ENCODE peak calls at places on chromosomes 4 and X, in six cellular contexts. One of them, this sample, is unnamed.
A peak's percentile ranks its signal among the peaks of the same experiment; 100 is the strongest.

GRCh38 chrX:9759340-9759739 is 6.3 kb downstream of the GPR143 start:
- DNase-seq in K562: no peak
- DNase-seq in HepG2: no peak
- DNase-seq in HCT116: peak; percentile 26
- DNase-seq in A549: no peak
- DNase-seq in GM12878: no peak
- DNase-seq in this sample: no peak

GRCh38 chr4:177349191-177349590 is 39.5 kb downstream of the NEIL3 start:
- DNase-seq in K562: no peak
- DNase-seq in HepG2: no peak
- DNase-seq in HCT116: no peak
- DNase-seq in A549: no peak
- DNase-seq in GM12878: no peak
- DNase-seq in this sample: no peak

GRCh38 chr4:121048165-121048564 is 24.2 kb downstream of the NDNF start:
- DNase-seq in K562: no peak
- DNase-seq in HepG2: no peak
- DNase-seq in HCT116: no peak
- DNase-seq in A549: no peak
- DNase-seq in GM12878: no peak
- DNase-seq in this sample: no peak

GRCh38 chr4:23878235-23878861 is 11.5 kb downstream of the PPARGC1A start:
- DNase-seq in K562: no peak
- DNase-seq in HepG2: no peak
- DNase-seq in HCT116: no peak
- DNase-seq in A549: no peak
- DNase-seq in GM12878: no peak
- DNase-seq in this sample: no peak

GRCh38 chrX:46575586-46575985 is 2.0 kb downstream of the CHST7 start:
- DNase-seq in K562: no peak
- DNase-seq in HepG2: no peak
- DNase-seq in HCT116: no peak
- DNase-seq in A549: no peak
- DNase-seq in GM12878: no peak
- DNase-seq in this sample: no peak

GRCh38 chr4:139246166-139246565 is 33.9 kb downstream of the MGARP start:
- DNase-seq in K562: no peak
- DNase-seq in HepG2: no peak
- DNase-seq in HCT116: no peak
- DNase-seq in A549: no peak
- DNase-seq in GM12878: no peak
- DNase-seq in this sample: no peak

GRCh38 chr4:5988086-5988845 is 30.0 kb downstream of the C4orf50 start:
- DNase-seq in K562: no peak
- DNase-seq in HepG2: no peak
- DNase-seq in HCT116: no peak
- DNase-seq in A549: no peak
- DNase-seq in GM12878: no peak
- DNase-seq in this sample: no peak

GRCh38 chr4:182449960-182450359 is 206.8 kb downstream of the TENM3 start:
- DNase-seq in K562: no peak
- DNase-seq in HepG2: no peak
- DNase-seq in HCT116: no peak
- DNase-seq in A549: no peak
- DNase-seq in GM12878: no peak
- DNase-seq in this sample: no peak

GRCh38 chr4:112189754-112190153 is 41.8 kb upstream of the AP1AR start:
- DNase-seq in K562: no peak
- DNase-seq in HepG2: no peak
- DNase-seq in HCT116: no peak
- DNase-seq in A549: no peak
- DNase-seq in GM12878: no peak
- DNase-seq in this sample: peak; percentile 30

GRCh38 chrX:103453655-103454054 is 65.6 kb downstream of the RAB40A start:
- DNase-seq in K562: no peak
- DNase-seq in HepG2: no peak
- DNase-seq in HCT116: no peak
- DNase-seq in A549: peak; percentile 8
- DNase-seq in GM12878: no peak
- DNase-seq in this sample: no peak

GRCh38 chr4:78610546-78611214 is 59.1 kb downstream of the ANXA3 start:
- DNase-seq in K562: peak; percentile 77
- DNase-seq in HepG2: no peak
- DNase-seq in HCT116: no peak
- DNase-seq in A549: no peak
- DNase-seq in GM12878: no peak
- DNase-seq in this sample: no peak
- TF ChIP-seq REST in K562: no peak
- TF ChIP-seq REST in HepG2: no peak
- TF ChIP-seq REST in HCT116: no peak
- TF ChIP-seq REST in A549: no peak
- TF ChIP-seq REST in GM12878: no peak
- TF ChIP-seq REST in this sample: no peak

GRCh38 chr4:20878806-20879205 is 178.5 kb downstream of the PACRGL start:
- DNase-seq in K562: no peak
- DNase-seq in HepG2: no peak
- DNase-seq in HCT116: no peak
- DNase-seq in A549: no peak
- DNase-seq in GM12878: no peak
- DNase-seq in this sample: no peak
- TF ChIP-seq MAX in K562: no peak
- TF ChIP-seq MAX in HepG2: no peak
- TF ChIP-seq MAX in HCT116: no peak
- TF ChIP-seq MAX in A549: no peak
- TF ChIP-seq MAX in GM12878: no peak
- TF ChIP-seq MAX in this sample: no peak

DNA sequence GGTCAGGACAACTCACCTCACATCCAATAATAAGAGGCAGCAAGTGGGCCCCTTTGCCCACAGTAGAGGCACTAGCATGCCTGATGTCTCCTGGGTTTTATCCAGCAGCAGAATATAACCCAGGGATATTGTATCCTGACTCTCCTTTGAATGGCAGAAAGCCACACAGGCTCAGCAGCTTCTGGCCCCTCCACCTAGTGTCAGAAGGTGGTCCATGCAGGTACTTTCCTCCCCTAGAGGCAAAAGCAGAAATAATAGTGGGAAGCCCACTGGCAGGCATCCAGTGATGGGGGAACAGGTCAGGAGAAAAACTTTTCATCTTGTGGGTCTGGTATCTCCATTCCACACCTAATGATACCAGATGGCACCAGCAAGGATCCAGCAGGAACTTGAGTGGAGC is 75.5 kb upstream of the IRS4 start:
- DNase-seq in K562: peak; percentile 5
- DNase-seq in HepG2: peak; percentile 5
- DNase-seq in HCT116: no peak
- DNase-seq in A549: peak; percentile 0
- DNase-seq in GM12878: no peak
- DNase-seq in this sample: no peak
- TF ChIP-seq REST in K562: no peak
- TF ChIP-seq REST in HepG2: no peak
- TF ChIP-seq REST in HCT116: no peak
- TF ChIP-seq REST in A549: no peak
- TF ChIP-seq REST in GM12878: no peak
- TF ChIP-seq REST in this sample: no peak

GRCh38 chr4:183738961-183739360 is 79.9 kb downstream of the TRAPPC11 start:
- DNase-seq in K562: no peak
- DNase-seq in HepG2: no peak
- DNase-seq in HCT116: no peak
- DNase-seq in A549: no peak
- DNase-seq in GM12878: no peak
- DNase-seq in this sample: no peak
- TF ChIP-seq MAX in K562: no peak
- TF ChIP-seq MAX in HepG2: no peak
- TF ChIP-seq MAX in HCT116: no peak
- TF ChIP-seq MAX in A549: no peak
- TF ChIP-seq MAX in GM12878: no peak
- TF ChIP-seq MAX in this sample: no peak

DNA sequence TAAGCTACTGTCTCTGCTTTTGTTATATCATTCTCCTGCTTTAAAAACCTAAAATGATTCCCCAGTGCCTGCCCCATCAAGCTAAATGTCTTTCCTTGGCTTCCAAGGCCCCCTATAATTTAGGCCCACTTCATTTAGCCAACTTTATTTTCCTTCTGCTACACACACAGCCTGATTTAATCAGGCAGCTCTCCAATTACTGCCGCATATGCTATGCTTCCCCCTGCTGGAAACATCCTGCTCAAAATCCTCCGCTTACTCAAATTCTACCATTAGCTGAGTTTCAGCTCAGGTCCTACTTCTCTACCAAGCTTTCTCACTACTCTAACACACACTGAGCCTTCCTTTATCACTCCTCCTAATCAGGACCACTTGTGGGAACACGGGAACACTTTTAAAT is 17.0 kb downstream of the LAMP2 start:
- DNase-seq in K562: peak; percentile 34
- DNase-seq in HepG2: peak; percentile 4
- DNase-seq in HCT116: no peak
- DNase-seq in A549: peak; percentile 8
- DNase-seq in GM12878: no peak
- DNase-seq in this sample: peak; percentile 50
- TF ChIP-seq REST in K562: no peak
- TF ChIP-seq REST in HepG2: no peak
- TF ChIP-seq REST in HCT116: no peak
- TF ChIP-seq REST in A549: no peak
- TF ChIP-seq REST in GM12878: no peak
- TF ChIP-seq REST in this sample: no peak

DNA sequence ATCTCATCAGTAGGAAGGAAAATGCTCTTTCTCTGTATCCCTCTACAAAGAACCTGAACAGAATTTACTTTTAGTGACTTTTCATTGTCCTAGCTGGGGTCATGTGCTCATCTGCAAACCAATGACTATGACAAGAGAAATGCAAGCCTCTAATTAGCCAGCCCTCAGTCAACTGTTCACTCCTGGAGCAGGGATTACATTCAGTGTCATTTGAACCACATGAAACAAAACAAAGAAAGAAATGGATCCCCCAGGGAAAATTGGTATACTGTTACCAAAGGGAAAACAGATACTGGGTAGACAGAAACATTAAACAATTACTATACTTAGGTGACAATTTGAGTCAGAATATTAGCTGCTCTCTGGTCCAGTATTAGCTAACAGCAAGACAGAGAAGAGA is 173.6 kb downstream of the RCHY1 start:
- DNase-seq in K562: no peak
- DNase-seq in HepG2: no peak
- DNase-seq in HCT116: no peak
- DNase-seq in A549: no peak
- DNase-seq in GM12878: no peak
- DNase-seq in this sample: no peak
- TF ChIP-seq MAX in K562: no peak
- TF ChIP-seq MAX in HepG2: no peak
- TF ChIP-seq MAX in HCT116: no peak
- TF ChIP-seq MAX in A549: no peak
- TF ChIP-seq MAX in GM12878: no peak
- TF ChIP-seq MAX in this sample: no peak

DNA sequence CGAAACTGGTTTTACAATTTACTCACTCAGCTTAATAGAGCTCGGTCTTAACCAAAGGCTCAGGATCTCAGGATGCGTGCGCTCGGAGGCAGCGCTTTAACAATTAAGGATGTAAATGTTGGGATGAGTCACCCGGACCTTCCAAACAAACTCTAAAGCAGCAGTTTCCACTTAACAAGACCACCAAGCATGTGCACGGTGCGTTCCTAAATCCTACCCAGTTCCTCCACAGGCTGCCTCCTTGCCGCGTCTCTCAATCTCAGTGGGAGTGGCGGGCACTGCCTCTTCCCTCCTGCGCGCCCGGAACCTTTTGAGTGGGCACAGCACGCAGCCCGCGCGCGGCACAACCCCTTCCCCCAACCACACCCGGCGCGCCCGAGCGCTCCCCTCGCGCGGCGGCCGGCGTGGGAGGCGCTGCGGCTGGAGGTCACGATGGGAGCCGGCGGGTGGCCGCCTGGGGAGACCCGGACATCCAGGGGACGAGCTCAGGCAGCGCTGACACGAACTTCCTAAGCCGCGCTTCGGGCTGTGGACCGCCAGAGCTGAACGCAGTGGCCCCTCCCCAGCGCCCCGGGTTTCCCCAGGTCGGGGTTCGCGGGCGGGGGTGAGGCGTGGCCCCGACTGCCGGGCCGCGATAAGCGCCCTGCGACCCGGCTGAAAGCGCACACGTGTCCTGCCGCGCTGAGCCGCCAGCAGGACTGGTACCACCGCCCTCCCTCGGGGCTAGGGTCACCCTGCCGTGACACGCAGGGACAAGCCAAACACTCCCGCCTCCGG is at the start of gene ABCG2:
- DNase-seq in K562: peak; percentile 68
- DNase-seq in HepG2: peak; percentile 16
- DNase-seq in HCT116: no peak
- DNase-seq in A549: peak; percentile 29
- DNase-seq in GM12878: no peak
- DNase-seq in this sample: peak; percentile 65
- TF ChIP-seq REST in K562: no peak
- TF ChIP-seq REST in HepG2: no peak
- TF ChIP-seq REST in HCT116: no peak
- TF ChIP-seq REST in A549: no peak
- TF ChIP-seq REST in GM12878: no peak
- TF ChIP-seq REST in this sample: no peak

DNA sequence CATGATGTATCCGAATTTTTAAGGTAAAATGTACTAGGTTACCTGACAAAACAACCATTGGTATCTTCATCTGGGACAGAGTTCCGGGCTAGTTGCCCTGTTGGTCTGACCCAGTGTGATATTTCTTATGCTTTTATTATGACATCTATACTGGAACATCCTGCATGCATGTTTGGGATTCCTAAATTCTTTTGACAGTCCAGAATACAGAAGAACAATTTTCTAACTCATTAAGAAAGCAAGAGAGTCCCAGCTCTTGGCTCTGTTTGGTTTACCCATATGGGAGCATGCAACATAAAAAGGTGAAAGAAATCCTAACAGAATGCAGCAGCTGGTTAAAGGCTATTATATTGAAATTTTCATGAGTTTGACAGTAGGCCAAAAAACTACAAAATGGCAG is 247.7 kb upstream of the FTHL17 start:
- DNase-seq in K562: no peak
- DNase-seq in HepG2: no peak
- DNase-seq in HCT116: no peak
- DNase-seq in A549: no peak
- DNase-seq in GM12878: no peak
- DNase-seq in this sample: no peak
- TF ChIP-seq MAX in K562: no peak
- TF ChIP-seq MAX in HepG2: no peak
- TF ChIP-seq MAX in HCT116: no peak
- TF ChIP-seq MAX in A549: no peak
- TF ChIP-seq MAX in GM12878: no peak
- TF ChIP-seq MAX in this sample: no peak